ENCODE peak calls at places on chromosomes 12 and 14, in seven cellular contexts. H, W, E, S, J, K and F are unnamed samples.

GRCh38 chr14:31232081-31232480 is 24.5 kb upstream of the HECTD1 start:
- DNase-seq in H (no peak), W (no peak), E (no peak), S (no peak), J (no peak), K (no peak), F (no peak)

GRCh38 chr12:68358532-68359485 is 26.6 kb upstream of the MDM1 start:
- DNase-seq in H (peak; percentile 78), W (peak; percentile 44), E (peak; percentile 57), S (peak; percentile 84), J (no peak), K (peak; percentile 80), F (no peak)

GRCh38 chr14:37246427-37246829 is 48.7 kb downstream of the MIPOL1 start:
- DNase-seq in H (peak; percentile 65), W (no peak), E (peak; percentile 86), S (peak; percentile 77), J (no peak), K (peak; percentile 50), F (no peak)

GRCh38 chr12:5184159-5184558 is 140.5 kb downstream of the KCNA5 start:
- DNase-seq in H (no peak), W (no peak), E (no peak), S (no peak), J (no peak), K (no peak), F (no peak)

GRCh38 chr12:2960432-2960956 is 1.3 kb downstream of the TEAD4 start:
- DNase-seq in H (peak; percentile 35), W (no peak), E (peak; percentile 34), S (peak; percentile 28), J (no peak), K (no peak), F (no peak)

GRCh38 chr14:80233489-80233888 is 22.2 kb upstream of the DIO2 start:
- DNase-seq in H (no peak), W (no peak), E (no peak), S (no peak), J (no peak), K (no peak), F (no peak)

GRCh38 chr12:76124456-76124855 is 40.0 kb upstream of the NAP1L1 start:
- DNase-seq in H (no peak), W (no peak), E (no peak), S (no peak), J (no peak), K (no peak), F (no peak)

GRCh38 chr12:89344043-89344861 is 8.0 kb downstream of the DUSP6 start:
- DNase-seq in H (no peak), W (no peak), E (peak; percentile 68), S (no peak), J (no peak), K (no peak), F (no peak)

GRCh38 chr12:18158774-18159557 is 69.0 kb upstream of the RERGL start:
- DNase-seq in H (peak; percentile 63), W (no peak), E (peak; percentile 35), S (peak; percentile 47), J (no peak), K (peak; percentile 65), F (no peak)

GRCh38 chr12:58364389-58365086 is 423.2 kb downstream of the ATP23 start:
- DNase-seq in H (no peak), W (no peak), E (no peak), S (peak; percentile 98), J (no peak), K (no peak), F (no peak)

GRCh38 chr14:89911018-89911919 is 43.3 kb downstream of the EFCAB11 start:
- DNase-seq in H (peak; percentile 21), W (peak; percentile 25), E (peak; percentile 91), S (peak; percentile 67), J (no peak), K (no peak), F (no peak)

GRCh38 chr12:57738661-57739237 is at the start of gene AGAP2:
- DNase-seq in H (peak; percentile 80), W (no peak), E (no peak), S (no peak), J (no peak), K (no peak), F (no peak)

GRCh38 chr14:102096569-102097188 is 9.8 kb upstream of the HSP90AA1 start:
- DNase-seq in H (peak; percentile 88), W (peak; percentile 92), E (peak; percentile 63), S (peak; percentile 83), J (peak; percentile 86), K (peak; percentile 74), F (peak; percentile 83)

GRCh38 chr12:104471336-104471735 is 14.6 kb downstream of the CHST11 start:
- DNase-seq in H (no peak), W (no peak), E (no peak), S (no peak), J (no peak), K (no peak), F (no peak)

GRCh38 chr14:34403646-34404045 is 58.4 kb downstream of the SPTSSA start:
- DNase-seq in H (no peak), W (no peak), E (no peak), S (peak; percentile 20), J (no peak), K (no peak), F (no peak)

GRCh38 chr14:95623195-95623594 is 63.0 kb upstream of the TCL1B start:
- DNase-seq in H (no peak), W (peak; percentile 52), E (no peak), S (no peak), J (no peak), K (no peak), F (no peak)

GRCh38 chr14:102620413-102620812 is 28.0 kb downstream of the RCOR1 start:
- DNase-seq in H (no peak), W (no peak), E (no peak), S (no peak), J (no peak), K (no peak), F (no peak)

GRCh38 chr12:67804168-67804567 is 155.6 kb downstream of the DYRK2 start:
- DNase-seq in H (no peak), W (no peak), E (no peak), S (no peak), J (no peak), K (no peak), F (no peak)

GRCh38 chr14:31678421-31679249 is 117.4 kb downstream of the NUBPL start:
- DNase-seq in H (no peak), W (no peak), E (peak; percentile 36), S (no peak), J (no peak), K (no peak), F (no peak)

GRCh38 chr12:90712671-90713070 is 242.3 kb downstream of the CCER1 start:
- DNase-seq in H (no peak), W (no peak), E (no peak), S (no peak), J (no peak), K (no peak), F (no peak)

GRCh38 chr12:106058256-106059182 is 80.2 kb downstream of the NUAK1 start:
- DNase-seq in H (no peak), W (no peak), E (no peak), S (peak; percentile 34), J (no peak), K (no peak), F (no peak)

DNA sequence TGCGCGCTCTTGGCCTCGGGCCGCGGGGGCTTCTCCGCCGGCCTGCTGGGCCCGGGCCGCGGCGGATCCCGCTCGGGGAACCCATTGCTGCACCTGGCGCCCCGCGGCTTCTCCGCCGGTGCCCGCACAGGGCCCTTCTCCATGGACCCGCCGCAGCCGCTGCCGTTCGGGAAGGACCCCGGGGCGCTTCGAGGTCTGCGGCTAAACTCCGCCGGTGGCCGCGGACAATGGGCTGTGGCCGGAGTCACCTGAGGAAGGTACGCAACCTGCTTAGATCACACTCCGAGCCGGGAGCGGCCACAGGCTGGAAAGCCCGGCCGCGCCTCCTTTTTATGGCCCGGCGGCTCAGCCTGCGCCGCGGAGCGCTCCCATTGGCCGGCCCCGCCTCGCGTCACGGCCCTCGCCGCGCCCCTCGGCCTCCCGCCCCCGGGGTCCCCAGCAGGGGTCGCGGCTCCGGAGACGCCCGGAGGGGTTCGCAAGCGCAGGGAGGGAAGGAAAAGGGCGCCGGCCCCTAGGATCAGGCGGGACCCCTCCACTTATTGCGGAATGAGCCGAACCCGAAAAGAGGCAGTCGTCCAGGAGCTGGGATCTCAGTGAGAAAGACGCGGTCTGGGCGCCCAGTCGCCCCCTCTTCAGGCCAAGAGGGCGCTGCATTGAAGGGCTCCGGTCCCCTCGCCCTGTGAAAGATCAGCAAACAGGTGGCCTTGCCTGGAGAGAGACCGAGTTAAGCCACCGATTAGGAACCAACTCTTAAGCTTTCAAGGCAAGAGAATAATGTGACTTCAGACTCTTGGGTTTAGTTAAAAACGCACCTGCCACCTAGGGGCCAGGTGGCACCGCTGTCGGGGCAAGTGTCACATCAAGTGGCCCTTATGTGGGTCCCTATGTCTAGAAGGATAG is at the start of gene GCH1:
- DNase-seq in H (peak; percentile 91), W (peak; percentile 49), E (peak; percentile 72), S (peak; percentile 28), J (peak; percentile 67), K (peak; percentile 86), F (peak; percentile 69)
- TF ChIP-seq CTCF in H (peak; percentile 54), W (no peak), E (peak; percentile 72), S (peak; percentile 5), J (peak; percentile 62), K (peak; percentile 82), F (peak; percentile 26)

GRCh38 chr14:104770072-104770579 is 17.2 kb downstream of the SIVA1 start:
- DNase-seq in H (no peak), W (no peak), E (no peak), S (no peak), J (no peak), K (no peak), F (no peak)
- H3K27ac ChIP-seq in H (no peak overlapping the region), W (no peak overlapping the region), E (no peak overlapping the region), S (no peak overlapping the region), J (no peak overlapping the region), K (no peak overlapping the region), F (no peak overlapping the region)

DNA sequence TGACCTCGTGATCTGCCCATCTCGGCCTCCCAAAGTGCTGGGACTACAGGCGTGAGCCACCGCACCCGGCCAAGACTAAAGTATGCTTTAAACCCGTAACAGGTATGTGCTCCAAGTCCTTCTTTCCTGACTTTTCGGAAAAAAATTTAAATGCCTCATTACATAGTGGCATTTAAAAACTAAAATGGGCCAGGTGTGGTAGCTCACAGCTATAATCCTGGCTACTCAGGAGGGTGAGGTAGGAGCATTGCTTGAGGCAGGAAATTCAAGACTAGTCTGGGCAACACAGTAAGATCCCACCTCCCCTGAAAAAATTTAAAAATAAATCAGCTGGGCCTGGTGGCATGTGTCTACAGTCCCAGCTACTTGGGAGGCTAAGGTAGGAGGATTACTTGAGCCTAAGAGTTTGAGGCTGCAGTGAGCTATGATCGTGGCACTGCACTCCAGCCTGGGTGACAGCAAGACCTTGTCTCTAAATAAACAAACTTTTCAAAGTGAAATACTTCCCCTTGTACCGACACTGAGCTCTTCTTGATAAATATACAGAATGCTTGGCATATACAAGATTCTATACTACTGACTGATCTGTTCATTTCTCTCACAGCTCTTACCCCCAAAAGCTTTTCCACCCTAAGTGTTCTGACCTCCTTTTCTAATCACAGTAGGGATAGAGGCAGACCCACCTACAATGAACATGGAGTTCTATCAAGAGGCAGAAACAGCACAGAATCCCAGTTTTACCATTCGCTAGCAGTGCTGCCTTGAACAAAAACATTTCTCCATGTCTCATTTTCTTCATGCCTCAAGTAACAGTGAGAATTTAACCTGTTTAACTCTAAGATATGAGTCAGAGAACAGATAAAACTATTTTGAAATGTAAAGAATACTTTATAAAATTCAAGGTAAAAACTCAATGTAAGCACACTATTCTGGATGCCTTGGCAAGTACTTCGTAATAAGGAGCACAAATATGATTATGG is 7.9 kb downstream of the PPP4R3A start:
- DNase-seq in H (no peak), W (no peak), E (no peak), S (no peak), J (no peak), K (no peak), F (no peak)
- H3K4me1 ChIP-seq in H (no peaks in the 10 kb centered on the region), W (peaks cover 18% of the 10 kb centered on the region), E (peaks cover 61% of the 10 kb centered on the region), S (no peaks in the 10 kb centered on the region), J (peaks cover 92% of the 10 kb centered on the region), K (peaks cover 82% of the 10 kb centered on the region), F (peaks cover 86% of the 10 kb centered on the region)

GRCh38 chr12:108063192-108063591 is 65.9 kb upstream of the WSCD2 start:
- DNase-seq in H (peak; percentile 61), W (no peak), E (peak; percentile 13), S (peak; percentile 2), J (no peak), K (peak; percentile 25), F (no peak)
- TF ChIP-seq CTCF in H (peak; percentile 74), W (no peak), E (peak; percentile 61), S (peak; percentile 18), J (peak; percentile 33), K (peak; percentile 73), F (no peak)